ENCODE peak calls at places on chromosome 11, in ten cellular contexts. Y, U, V, L, B, C, F, P, J and Z are unnamed samples.
A peak's percentile ranks its signal among the peaks of the same experiment; 100 is the strongest.

GRCh38 chr11:10327254-10327653 is 22.4 kb downstream of the ADM start:
- DNase-seq in Y (no peak), U (no peak), V (peak; percentile 97), L (no peak), B (no peak), C (no peak), F (no peak), P (no peak), J (no peak), Z (no peak)

GRCh38 chr11:26948881-26949280 is 45.0 kb upstream of the FIBIN start:
- DNase-seq in Y (no peak), U (no peak), V (no peak), L (no peak), B (no peak), C (no peak), F (no peak), P (no peak), J (no peak), Z (no peak)

GRCh38 chr11:33663121-33663520 is 37.5 kb downstream of the C11orf91 start:
- DNase-seq in Y (no peak), U (no peak), V (no peak), L (no peak), B (no peak), C (no peak), F (no peak), P (no peak), J (no peak), Z (no peak)

GRCh38 chr11:13349046-13349445 is 71.5 kb downstream of the BMAL1 start:
- DNase-seq in Y (no peak), U (no peak), V (no peak), L (no peak), B (no peak), C (no peak), F (no peak), P (no peak), J (no peak), Z (no peak)

GRCh38 chr11:110249066-110249465 is 47.3 kb downstream of the RDX start:
- DNase-seq in Y (no peak), U (no peak), V (peak; percentile 22), L (no peak), B (no peak), C (no peak), F (no peak), P (no peak), J (no peak), Z (no peak)

GRCh38 chr11:35711173-35711910 is 48.8 kb downstream of the TRIM44 start:
- DNase-seq in Y (no peak), U (no peak), V (no peak), L (no peak), B (no peak), C (no peak), F (no peak), P (no peak), J (no peak), Z (no peak)

GRCh38 chr11:19242184-19242932 is 1.6 kb upstream of the E2F8 start:
- DNase-seq in Y (peak; percentile 23), U (no peak), V (no peak), L (peak; percentile 16), B (no peak), C (peak; percentile 50), F (no peak), P (no peak), J (peak; percentile 55), Z (peak; percentile 55)

GRCh38 chr11:57514538-57515331 is 767 bp downstream of the SLC43A1 start:
- DNase-seq in Y (peak; percentile 76), U (peak; percentile 60), V (peak; percentile 47), L (peak; percentile 72), B (no peak), C (peak; percentile 50), F (peak; percentile 58), P (peak; percentile 85), J (peak; percentile 94), Z (peak; percentile 75)

GRCh38 chr11:103491777-103492176 is 382.6 kb downstream of the DYNC2H1 start:
- DNase-seq in Y (no peak), U (no peak), V (no peak), L (no peak), B (no peak), C (peak; percentile 54), F (no peak), P (no peak), J (no peak), Z (no peak)

GRCh38 chr11:46162700-46163099 is 41.4 kb upstream of the PHF21A start:
- DNase-seq in Y (no peak), U (no peak), V (no peak), L (no peak), B (no peak), C (no peak), F (no peak), P (no peak), J (no peak), Z (no peak)

DNA sequence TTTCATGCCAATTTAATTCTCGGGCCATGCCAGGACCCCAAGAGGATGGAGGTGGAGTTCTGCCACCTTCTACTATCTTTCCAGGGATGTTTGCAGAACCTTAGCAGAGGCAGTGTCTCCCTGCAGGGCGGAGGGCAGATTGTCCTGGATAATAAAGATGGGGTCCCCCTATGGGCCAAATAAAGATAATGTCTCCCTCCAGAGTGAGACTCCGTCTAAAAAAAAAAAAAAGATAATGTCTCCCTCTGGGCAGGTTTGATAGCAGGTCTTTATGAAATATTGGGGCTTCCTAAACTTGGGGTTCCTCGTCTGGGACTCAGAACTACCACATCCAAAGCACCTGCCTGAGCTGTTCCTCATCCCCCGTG is 27.2 kb upstream of the SYT8 start:
- DNase-seq in Y (no peak), U (no peak), V (no peak), L (no peak), B (no peak), C (no peak), F (no peak), P (no peak), J (no peak), Z (no peak)
- TF ChIP-seq CTCF in Y (no peak), U (no peak), V (no peak), L (no peak), B (no peak), C (peak; percentile 27), F (no peak), P (no peak), J (no peak), Z (no peak)

DNA sequence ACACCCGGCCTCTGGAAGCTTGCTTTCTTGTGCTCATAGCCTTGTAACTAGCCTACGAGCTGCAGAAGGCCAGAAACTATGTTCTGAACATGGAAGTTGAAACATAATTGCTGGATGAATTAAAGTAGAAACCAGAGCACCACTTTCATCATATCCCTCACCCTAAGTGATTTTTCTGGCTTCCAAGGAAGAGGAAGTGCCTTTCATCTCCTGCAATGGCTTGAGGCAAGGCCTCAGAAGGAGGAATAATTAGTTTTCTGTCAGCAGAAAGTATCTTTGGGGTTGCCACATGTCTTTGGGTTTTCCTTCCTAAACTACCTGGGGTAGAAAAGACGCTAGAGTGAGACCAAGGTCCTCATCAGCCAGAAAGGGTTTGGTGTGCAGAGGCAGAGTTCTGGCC is 14.5 kb downstream of the RPL27A start:
- DNase-seq in Y (no peak), U (no peak), V (no peak), L (no peak), B (no peak), C (no peak), F (no peak), P (no peak), J (no peak), Z (no peak)
- H3K36me3 ChIP-seq in Y (peaks cover 7% of the 10 kb centered on the region), U (peaks cover 2% of the 10 kb centered on the region), V (peaks cover 41% of the 10 kb centered on the region), L (no peaks in the 10 kb centered on the region), B (peaks cover 20% of the 10 kb centered on the region), C (no peaks in the 10 kb centered on the region), F (no peaks in the 10 kb centered on the region), P (peaks cover 26% of the 10 kb centered on the region), J (peaks cover 21% of the 10 kb centered on the region), Z (peaks cover 4% of the 10 kb centered on the region)

GRCh38 chr11:128827494-128827893 is 39.6 kb downstream of the KCNJ1 start:
- DNase-seq in Y (no peak), U (no peak), V (no peak), L (no peak), B (no peak), C (no peak), F (no peak), P (no peak), J (no peak), Z (no peak)

GRCh38 chr11:128831781-128832497 is 35.2 kb downstream of the KCNJ1 start:
- DNase-seq in Y (no peak), U (no peak), V (no peak), L (no peak), B (no peak), C (no peak), F (no peak), P (no peak), J (no peak), Z (no peak)

GRCh38 chr11:128828350-128828749 is 38.7 kb downstream of the KCNJ1 start:
- DNase-seq in Y (no peak), U (no peak), V (no peak), L (no peak), B (no peak), C (no peak), F (no peak), P (no peak), J (no peak), Z (no peak)

GRCh38 chr11:128830836-128831780 is 36.0 kb downstream of the KCNJ1 start:
- DNase-seq in Y (peak; percentile 81), U (peak; percentile 78), V (peak; percentile 91), L (peak; percentile 83), B (no peak), C (peak; percentile 88), F (peak; percentile 80), P (peak; percentile 84), J (peak; percentile 85), Z (peak; percentile 75)

DNA sequence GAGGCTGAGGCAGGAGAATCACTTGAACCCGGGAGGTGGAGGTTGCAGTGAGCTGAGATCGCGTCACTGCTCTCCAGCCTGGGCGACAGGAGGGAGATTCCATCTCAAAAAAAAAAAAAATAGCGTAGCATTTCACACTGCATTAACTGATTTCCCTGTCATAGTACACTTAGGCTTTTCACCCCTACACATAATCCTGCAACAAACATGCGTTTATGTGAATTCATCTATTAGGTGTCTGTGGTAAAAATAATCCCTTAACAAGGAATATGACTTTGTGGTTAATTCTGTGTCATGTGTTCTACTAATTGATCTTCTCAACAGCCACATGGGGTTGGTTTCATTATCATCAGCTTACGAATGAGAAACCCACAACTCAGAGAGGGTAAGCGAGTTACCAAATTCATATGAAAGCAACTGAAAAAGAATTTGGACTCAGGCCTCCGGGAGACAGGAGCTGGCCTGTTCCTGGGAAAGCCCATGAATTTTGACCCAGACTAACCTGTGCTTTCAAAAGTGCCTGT is 36.7 kb downstream of the KCNJ1 start:
- DNase-seq in Y (no peak), U (no peak), V (no peak), L (no peak), B (no peak), C (no peak), F (no peak), P (no peak), J (no peak), Z (no peak)
- H3K4me3 ChIP-seq in Y (no peak overlapping the region), U (no peak overlapping the region), V (no peak overlapping the region), L (no peak overlapping the region), B (no peak overlapping the region), C (no peak overlapping the region), F (peak overlapping the region; percentile 11), P (no peak overlapping the region), J (no peak overlapping the region), Z (no peak overlapping the region)

DNA sequence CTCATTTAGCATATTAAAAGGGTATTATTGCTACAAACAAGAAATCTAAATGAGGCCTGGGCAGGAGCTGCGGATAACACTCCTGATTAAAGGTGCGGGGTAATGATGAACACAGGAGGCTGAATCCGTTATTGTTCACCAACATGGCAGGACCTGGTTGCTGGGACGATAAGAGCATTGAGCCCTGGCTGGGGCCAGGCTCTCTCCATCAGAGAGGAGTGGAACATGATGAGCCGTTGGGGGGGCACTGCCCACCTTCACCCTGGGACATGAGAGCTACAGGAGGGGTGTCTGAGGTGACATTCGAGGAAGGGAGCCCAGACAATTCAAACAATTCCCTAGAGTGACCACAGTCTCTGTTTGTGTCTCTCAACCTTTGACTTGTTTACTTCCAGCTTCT is 211.7 kb downstream of the NXPE2 start:
- DNase-seq in Y (peak; percentile 30), U (no peak), V (no peak), L (no peak), B (no peak), C (peak; percentile 57), F (no peak), P (no peak), J (no peak), Z (no peak)
- TF ChIP-seq CTCF in Y (no peak), U (no peak), V (no peak), L (no peak), B (no peak), C (no peak), F (no peak), P (no peak), J (no peak), Z (no peak)